ENCODE peak calls at places on chromosomes 2 and 18, in four cellular contexts. V, G, H and C are unnamed samples.

GRCh38 chr18:12038082-12038660 is 55.5 kb upstream of the ANKRD62 start:
- DNase-seq in G (no peak), V (no peak), H (no peak), C (peak)

GRCh38 chr2:160730296-160730995 is 236.8 kb upstream of the RBMS1 start:
- DNase-seq in H (no peak), G (no peak), V (no peak), C (no peak)

GRCh38 chr2:225379861-225380260 is 19.6 kb upstream of the NYAP2 start:
- DNase-seq in V (no peak), G (no peak), H (no peak), C (no peak)

GRCh38 chr2:63424329-63425078 is 163.8 kb downstream of the WDPCP start:
- DNase-seq in H (no peak), G (no peak), V (peak), C (peak)

GRCh38 chr2:111618953-111619902 is 264.8 kb downstream of the ANAPC1 start:
- DNase-seq in G (no peak), V (no peak), H (no peak), C (no peak)

GRCh38 chr2:36544638-36545338 is 53.2 kb downstream of the FEZ2 start:
- DNase-seq in V (no peak), H (no peak), G (no peak), C (no peak)

GRCh38 chr2:28055325-28055970 is 164.9 kb downstream of the BABAM2 start:
- DNase-seq in V (no peak), H (no peak), G (no peak), C (no peak)

GRCh38 chr2:165401285-165401852 is 68.1 kb upstream of the CSRNP3 start:
- DNase-seq in V (peak), G (peak), H (no peak), C (peak)

GRCh38 chr18:55351220-55351619 is 236.8 kb downstream of the TCF4 start:
- DNase-seq in G (no peak), H (no peak), V (no peak), C (no peak)

GRCh38 chr18:57816208-57816999 is 13.3 kb upstream of the ATP8B1 start:
- DNase-seq in G (no peak), H (no peak), V (no peak), C (no peak)